ENCODE peak calls at places on chromosomes 13 and 19, in ten cellular contexts. L is occipital lobe; S is RPMI7951; O is HuH-7.5; I is breast epithelium; B is activated CD4-positive, CD25-positive, alpha-beta regulatory T cell treated with anti-CD3 and anti-CD28 coated beads, Interleukin-2, amount 50 U/mL, for 16 hours; P is ureter; U is dermis microvascular lymphatic vessel endothelial cell; N is myocyte; X is stimulated activated CD8-positive, alpha-beta memory T cell treated with anti-CD3 and anti-CD28 coated beads, Interleukin-4, amount 100 ng/mL, for 1 hour. C is an unnamed sample.

GRCh38 chr13:24693862-24694471 is 13.8 kb downstream of the ATP12A start:
- DNase-seq in L (no peak), S (peak), O (peak), I (no peak), B (no peak), P (no peak), U (peak), N (peak), X (no peak), C (peak)

GRCh38 chr13:30061217-30061616 is 210.8 kb upstream of the UBL3 start:
- DNase-seq in L (no peak), S (no peak), O (no peak), I (no peak), B (no peak), P (no peak), U (no peak), N (no peak), X (no peak), C (no peak)

GRCh38 chr13:21221268-21221667 is 44.8 kb downstream of the MRPL57 start:
- DNase-seq in L (no peak), S (no peak), O (no peak), I (no peak), B (no peak), P (no peak), U (no peak), N (no peak), X (no peak), C (no peak)

GRCh38 chr13:80666782-80667537 is 326.0 kb upstream of the SPRY2 start:
- DNase-seq in L (no peak), S (no peak), O (no peak), I (no peak), B (no peak), P (no peak), U (no peak), N (no peak), X (no peak), C (no peak)

GRCh38 chr13:30418075-30418715 is 4.1 kb upstream of the UBE2L5 start:
- DNase-seq in L (no peak), S (no peak), O (no peak), I (no peak), B (no peak), P (no peak), U (no peak), N (no peak), X (no peak), C (no peak)

GRCh38 chr19:17627921-17628320 is 60.2 kb downstream of the UNC13A start:
- DNase-seq in L (no peak), S (no peak), O (no peak), I (no peak), B (no peak), P (no peak), U (no peak), N (no peak), X (no peak), C (no peak)

GRCh38 chr13:36030670-36031331 is 100.4 kb downstream of the DCLK1 start:
- DNase-seq in L (no peak), S (peak), O (no peak), I (no peak), B (no peak), P (no peak), U (no peak), N (peak), X (no peak), C (no peak)

GRCh38 chr13:110133425-110134235 is 173.3 kb downstream of the COL4A1 start:
- DNase-seq in L (no peak), S (no peak), O (no peak), I (no peak), B (no peak), P (no peak), U (no peak), N (no peak), X (no peak), C (no peak)

GRCh38 chr19:33005440-33005839 is 33.4 kb downstream of the FAAP24 start:
- DNase-seq in L (no peak), S (no peak), O (no peak), I (no peak), B (no peak), P (no peak), U (no peak), N (no peak), X (no peak), C (no peak)

GRCh38 chr13:77820431-77821149 is 98.0 kb downstream of the EDNRB start:
- DNase-seq in L (no peak), S (no peak), O (no peak), I (no peak), B (no peak), P (no peak), U (no peak), N (no peak), X (no peak), C (peak)

GRCh38 chr19:34975056-34975455 is 11.0 kb upstream of the ZNF792 start:
- DNase-seq in L (no peak), S (no peak), O (no peak), I (no peak), B (no peak), P (no peak), U (no peak), N (no peak), X (no peak), C (no peak)

GRCh38 chr19:17513801-17514200 is 2.4 kb downstream of the PGLS start:
- DNase-seq in L (no peak), S (peak), O (no peak), I (no peak), B (no peak), P (no peak), U (no peak), N (peak), X (no peak), C (no peak)

GRCh38 chr19:4474504-4475136 is 2.5 kb downstream of the HDGFL2 start:
- DNase-seq in L (peak), S (no peak), O (no peak), I (no peak), B (no peak), P (no peak), U (peak), N (peak), X (no peak), C (peak)

GRCh38 chr13:114263590-114263989 is 17.8 kb upstream of the UPF3A start:
- DNase-seq in L (no peak), S (no peak), O (no peak), I (no peak), B (no peak), P (no peak), U (no peak), N (peak), X (no peak), C (no peak)

GRCh38 chr13:37194428-37194861 is 89.0 kb upstream of the CSNK1A1L start:
- DNase-seq in L (no peak), S (peak), O (no peak), I (no peak), B (no peak), P (no peak), U (peak), N (peak), X (no peak), C (no peak)

GRCh38 chr13:114090476-114090875 is 41.9 kb downstream of the RASA3 start:
- DNase-seq in L (no peak), S (no peak), O (no peak), I (peak), B (no peak), P (no peak), U (no peak), N (no peak), X (no peak), C (no peak)

GRCh38 chr19:7196721-7197168 is 97.5 kb downstream of the INSR start:
- DNase-seq in L (no peak), S (no peak), O (no peak), I (no peak), B (no peak), P (no peak), U (no peak), N (no peak), X (no peak), C (no peak)

GRCh38 chr19:16232568-16232967 is 34.9 kb downstream of the AP1M1 start:
- DNase-seq in L (no peak), S (no peak), O (no peak), I (no peak), B (no peak), P (no peak), U (no peak), N (no peak), X (no peak), C (no peak)

GRCh38 chr13:31240921-31241320 is 41.1 kb downstream of the B3GLCT start:
- DNase-seq in L (no peak), S (no peak), O (no peak), I (no peak), B (no peak), P (no peak), U (no peak), N (no peak), X (no peak), C (no peak)

GRCh38 chr19:46296722-46297431 is at the start of gene HIF3A:
- DNase-seq in L (peak), S (no peak), O (no peak), I (no peak), B (no peak), P (peak), U (no peak), N (no peak), X (no peak), C (no peak)

GRCh38 chr13:72284791-72285190 is 417.8 kb upstream of the DACH1 start:
- DNase-seq in L (no peak), S (peak), O (no peak), I (no peak), B (no peak), P (no peak), U (no peak), N (peak), X (no peak), C (no peak)

GRCh38 chr13:109198585-109198984 is 569.2 kb downstream of the MYO16 start:
- DNase-seq in L (no peak), S (no peak), O (no peak), I (no peak), B (no peak), P (no peak), U (no peak), N (no peak), X (no peak), C (no peak)

GRCh38 chr13:21033866-21034601 is 27.4 kb downstream of the LATS2 start:
- DNase-seq in L (no peak), S (peak), O (no peak), I (no peak), B (no peak), P (no peak), U (no peak), N (peak), X (no peak), C (peak)

GRCh38 chr13:65378943-65379519 is 1851.1 kb downstream of the PCDH9 start:
- DNase-seq in L (no peak), S (peak), O (no peak), I (no peak), B (no peak), P (no peak), U (no peak), N (peak), X (no peak), C (peak)

GRCh38 chr19:16467581-16467980 is 4.2 kb downstream of the EPS15L1 start:
- DNase-seq in L (no peak), S (no peak), O (no peak), I (no peak), B (no peak), P (no peak), U (no peak), N (no peak), X (no peak), C (no peak)

GRCh38 chr13:46388846-46389245 is 1.8 kb upstream of the RUBCNL start:
- DNase-seq in L (no peak), S (no peak), O (no peak), I (no peak), B (no peak), P (no peak), U (no peak), N (no peak), X (no peak), C (no peak)

C was measured in SK-MEL-5.